ENCODE peak calls at places on chromosomes 1 and 21, in seven cellular contexts. One of them, this sample, is unnamed.

GRCh38 chr1:215877452-215877951 is 310.4 kb downstream of the KCTD3 start:
- DNase-seq in body of pancreas: no peak
- DNase-seq in bronchial epithelial cell: no peak
- DNase-seq in BJ: no peak
- DNase-seq in GM23338: no peak
- DNase-seq in fibroblast of villous mesenchyme: no peak
- DNase-seq in stomach: no peak
- DNase-seq in this sample: no peak

GRCh38 chr1:15939181-15940109 is 36.5 kb downstream of the ZBTB17 start:
- DNase-seq in body of pancreas: peak
- DNase-seq in bronchial epithelial cell: peak
- DNase-seq in BJ: no peak
- DNase-seq in GM23338: no peak
- DNase-seq in fibroblast of villous mesenchyme: peak
- DNase-seq in stomach: peak
- DNase-seq in this sample: peak

GRCh38 chr1:68132426-68133130 is 82.2 kb upstream of the DIRAS3 start:
- DNase-seq in body of pancreas: no peak
- DNase-seq in bronchial epithelial cell: no peak
- DNase-seq in BJ: no peak
- DNase-seq in GM23338: no peak
- DNase-seq in fibroblast of villous mesenchyme: no peak
- DNase-seq in stomach: no peak
- DNase-seq in this sample: no peak

GRCh38 chr1:226953175-226953800 is 13.2 kb downstream of the COQ8A start:
- DNase-seq in body of pancreas: no peak
- DNase-seq in bronchial epithelial cell: no peak
- DNase-seq in BJ: no peak
- DNase-seq in GM23338: no peak
- DNase-seq in fibroblast of villous mesenchyme: peak
- DNase-seq in stomach: no peak
- DNase-seq in this sample: no peak

GRCh38 chr1:97603776-97604175 is 317.1 kb downstream of the DPYD start:
- DNase-seq in body of pancreas: no peak
- DNase-seq in bronchial epithelial cell: no peak
- DNase-seq in BJ: no peak
- DNase-seq in GM23338: no peak
- DNase-seq in fibroblast of villous mesenchyme: peak
- DNase-seq in stomach: no peak
- DNase-seq in this sample: peak

GRCh38 chr1:186535388-186536133 is 74.6 kb upstream of the PDC start:
- DNase-seq in body of pancreas: no peak
- DNase-seq in bronchial epithelial cell: peak
- DNase-seq in BJ: peak
- DNase-seq in GM23338: no peak
- DNase-seq in fibroblast of villous mesenchyme: peak
- DNase-seq in stomach: no peak
- DNase-seq in this sample: peak

GRCh38 chr1:229624906-229625871 is 733 bp downstream of the TAF5L start:
- DNase-seq in body of pancreas: peak
- DNase-seq in bronchial epithelial cell: peak
- DNase-seq in BJ: no peak
- DNase-seq in GM23338: peak
- DNase-seq in fibroblast of villous mesenchyme: peak
- DNase-seq in stomach: peak
- DNase-seq in this sample: peak

GRCh38 chr1:26041401-26041800 is 4.5 kb downstream of the SLC30A2 start:
- DNase-seq in body of pancreas: no peak
- DNase-seq in bronchial epithelial cell: no peak
- DNase-seq in BJ: no peak
- DNase-seq in GM23338: no peak
- DNase-seq in fibroblast of villous mesenchyme: no peak
- DNase-seq in stomach: no peak
- DNase-seq in this sample: no peak

GRCh38 chr1:201916649-201917249 is 28.1 kb downstream of the SHISA4 start:
- DNase-seq in body of pancreas: peak
- DNase-seq in bronchial epithelial cell: peak
- DNase-seq in BJ: no peak
- DNase-seq in GM23338: no peak
- DNase-seq in fibroblast of villous mesenchyme: peak
- DNase-seq in stomach: peak
- DNase-seq in this sample: peak

GRCh38 chr1:37858931-37859506 is 373 bp downstream of the MTF1 start:
- DNase-seq in body of pancreas: no peak
- DNase-seq in bronchial epithelial cell: no peak
- DNase-seq in BJ: no peak
- DNase-seq in GM23338: no peak
- DNase-seq in fibroblast of villous mesenchyme: peak
- DNase-seq in stomach: no peak
- DNase-seq in this sample: peak

GRCh38 chr21:26818911-26819310 is 26.3 kb downstream of the ADAMTS1 start:
- DNase-seq in body of pancreas: no peak
- DNase-seq in bronchial epithelial cell: no peak
- DNase-seq in BJ: no peak
- DNase-seq in GM23338: no peak
- DNase-seq in fibroblast of villous mesenchyme: no peak
- DNase-seq in stomach: no peak
- DNase-seq in this sample: no peak

GRCh38 chr1:11725616-11726015 is 10.3 kb upstream of the AGTRAP start:
- DNase-seq in body of pancreas: no peak
- DNase-seq in bronchial epithelial cell: no peak
- DNase-seq in BJ: no peak
- DNase-seq in GM23338: no peak
- DNase-seq in fibroblast of villous mesenchyme: no peak
- DNase-seq in stomach: no peak
- DNase-seq in this sample: no peak

GRCh38 chr1:243507001-243507671 is 251.3 kb downstream of the SDCCAG8 start:
- DNase-seq in body of pancreas: no peak
- DNase-seq in bronchial epithelial cell: peak
- DNase-seq in BJ: no peak
- DNase-seq in GM23338: no peak
- DNase-seq in fibroblast of villous mesenchyme: no peak
- DNase-seq in stomach: no peak
- DNase-seq in this sample: no peak

GRCh38 chr1:9892563-9893528 is 17.2 kb downstream of the CTNNBIP1 start:
- DNase-seq in body of pancreas: no peak
- DNase-seq in bronchial epithelial cell: peak
- DNase-seq in BJ: no peak
- DNase-seq in GM23338: no peak
- DNase-seq in fibroblast of villous mesenchyme: peak
- DNase-seq in stomach: peak
- DNase-seq in this sample: peak

GRCh38 chr1:2072109-2072806 is 22.0 kb downstream of the PRKCZ start:
- DNase-seq in body of pancreas: no peak
- DNase-seq in bronchial epithelial cell: no peak
- DNase-seq in BJ: no peak
- DNase-seq in GM23338: no peak
- DNase-seq in fibroblast of villous mesenchyme: no peak
- DNase-seq in stomach: no peak
- DNase-seq in this sample: no peak

GRCh38 chr1:240508950-240509349 is 103.0 kb downstream of the GREM2 start:
- DNase-seq in body of pancreas: no peak
- DNase-seq in bronchial epithelial cell: no peak
- DNase-seq in BJ: peak
- DNase-seq in GM23338: no peak
- DNase-seq in fibroblast of villous mesenchyme: peak
- DNase-seq in stomach: no peak
- DNase-seq in this sample: no peak

GRCh38 chr1:85447000-85447943 is 17.7 kb downstream of the DDAH1 start:
- DNase-seq in body of pancreas: no peak
- DNase-seq in bronchial epithelial cell: no peak
- DNase-seq in BJ: no peak
- DNase-seq in GM23338: no peak
- DNase-seq in fibroblast of villous mesenchyme: peak
- DNase-seq in stomach: no peak
- DNase-seq in this sample: peak

GRCh38 chr1:73901656-73902276 is 296.2 kb downstream of the LRRIQ3 start:
- DNase-seq in body of pancreas: no peak
- DNase-seq in bronchial epithelial cell: no peak
- DNase-seq in BJ: no peak
- DNase-seq in GM23338: no peak
- DNase-seq in fibroblast of villous mesenchyme: no peak
- DNase-seq in stomach: no peak
- DNase-seq in this sample: no peak

GRCh38 chr1:111563619-111564018 is 56.0 kb upstream of the RAP1A start:
- DNase-seq in body of pancreas: no peak
- DNase-seq in bronchial epithelial cell: peak
- DNase-seq in BJ: no peak
- DNase-seq in GM23338: no peak
- DNase-seq in fibroblast of villous mesenchyme: peak
- DNase-seq in stomach: no peak
- DNase-seq in this sample: peak

GRCh38 chr1:96973605-96974004 is 252.0 kb downstream of the PTBP2 start:
- DNase-seq in body of pancreas: no peak
- DNase-seq in bronchial epithelial cell: peak
- DNase-seq in BJ: no peak
- DNase-seq in GM23338: no peak
- DNase-seq in fibroblast of villous mesenchyme: no peak
- DNase-seq in stomach: no peak
- DNase-seq in this sample: peak

DNA sequence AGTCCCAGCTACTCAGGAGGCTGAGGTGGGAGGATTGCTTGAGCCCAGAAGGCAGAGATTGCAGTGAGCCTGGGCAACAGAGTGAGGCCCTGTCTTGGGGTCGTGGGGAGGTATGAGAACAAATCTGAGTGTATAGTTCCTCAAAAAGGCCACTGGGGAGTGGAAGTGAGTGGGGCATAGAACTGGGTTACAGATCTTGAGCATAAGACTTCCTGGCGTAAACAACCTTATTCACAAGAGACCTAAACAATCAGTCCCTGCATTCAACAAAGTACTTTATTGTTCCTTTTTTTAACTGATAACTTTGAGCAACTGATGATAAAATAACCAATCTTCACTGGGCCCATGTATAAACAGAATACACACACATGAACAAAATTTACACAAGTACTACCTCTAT is 72.7 kb upstream of the MUTYH start:
- DNase-seq in body of pancreas: no peak
- DNase-seq in bronchial epithelial cell: no peak
- DNase-seq in BJ: no peak
- DNase-seq in GM23338: no peak
- DNase-seq in fibroblast of villous mesenchyme: no peak
- DNase-seq in stomach: no peak
- DNase-seq in this sample: no peak
- TF ChIP-seq CTCF in body of pancreas: no peak
- TF ChIP-seq CTCF in bronchial epithelial cell: no peak
- TF ChIP-seq CTCF in BJ: no peak
- TF ChIP-seq CTCF in GM23338: no peak
- TF ChIP-seq CTCF in fibroblast of villous mesenchyme: no peak
- TF ChIP-seq CTCF in stomach: no peak
- TF ChIP-seq CTCF in this sample: no peak

GRCh38 chr1:91500756-91501526 is at the start of gene CDC7:
- DNase-seq in body of pancreas: peak
- DNase-seq in bronchial epithelial cell: peak
- DNase-seq in BJ: peak
- DNase-seq in GM23338: peak
- DNase-seq in fibroblast of villous mesenchyme: peak
- DNase-seq in stomach: peak
- DNase-seq in this sample: peak
- TF ChIP-seq CTCF in body of pancreas: peak
- TF ChIP-seq CTCF in bronchial epithelial cell: peak
- TF ChIP-seq CTCF in BJ: peak
- TF ChIP-seq CTCF in GM23338: peak
- TF ChIP-seq CTCF in fibroblast of villous mesenchyme: peak
- TF ChIP-seq CTCF in stomach: no peak
- TF ChIP-seq CTCF in this sample: peak

GRCh38 chr21:15207231-15207630 is 142.4 kb upstream of the NRIP1 start:
- DNase-seq in body of pancreas: no peak
- DNase-seq in bronchial epithelial cell: no peak
- DNase-seq in BJ: no peak
- DNase-seq in GM23338: no peak
- DNase-seq in fibroblast of villous mesenchyme: peak
- DNase-seq in stomach: no peak
- DNase-seq in this sample: no peak

GRCh38 chr21:15203740-15204139 is 138.9 kb upstream of the NRIP1 start:
- DNase-seq in body of pancreas: no peak
- DNase-seq in bronchial epithelial cell: no peak
- DNase-seq in BJ: no peak
- DNase-seq in GM23338: no peak
- DNase-seq in fibroblast of villous mesenchyme: no peak
- DNase-seq in stomach: no peak
- DNase-seq in this sample: no peak

GRCh38 chr21:15206514-15206913 is 141.7 kb upstream of the NRIP1 start:
- DNase-seq in body of pancreas: no peak
- DNase-seq in bronchial epithelial cell: no peak
- DNase-seq in BJ: no peak
- DNase-seq in GM23338: no peak
- DNase-seq in fibroblast of villous mesenchyme: no peak
- DNase-seq in stomach: no peak
- DNase-seq in this sample: no peak

GRCh38 chr21:15204887-15205286 is 140.1 kb upstream of the NRIP1 start:
- DNase-seq in body of pancreas: no peak
- DNase-seq in bronchial epithelial cell: no peak
- DNase-seq in BJ: no peak
- DNase-seq in GM23338: no peak
- DNase-seq in fibroblast of villous mesenchyme: no peak
- DNase-seq in stomach: no peak
- DNase-seq in this sample: no peak

DNA sequence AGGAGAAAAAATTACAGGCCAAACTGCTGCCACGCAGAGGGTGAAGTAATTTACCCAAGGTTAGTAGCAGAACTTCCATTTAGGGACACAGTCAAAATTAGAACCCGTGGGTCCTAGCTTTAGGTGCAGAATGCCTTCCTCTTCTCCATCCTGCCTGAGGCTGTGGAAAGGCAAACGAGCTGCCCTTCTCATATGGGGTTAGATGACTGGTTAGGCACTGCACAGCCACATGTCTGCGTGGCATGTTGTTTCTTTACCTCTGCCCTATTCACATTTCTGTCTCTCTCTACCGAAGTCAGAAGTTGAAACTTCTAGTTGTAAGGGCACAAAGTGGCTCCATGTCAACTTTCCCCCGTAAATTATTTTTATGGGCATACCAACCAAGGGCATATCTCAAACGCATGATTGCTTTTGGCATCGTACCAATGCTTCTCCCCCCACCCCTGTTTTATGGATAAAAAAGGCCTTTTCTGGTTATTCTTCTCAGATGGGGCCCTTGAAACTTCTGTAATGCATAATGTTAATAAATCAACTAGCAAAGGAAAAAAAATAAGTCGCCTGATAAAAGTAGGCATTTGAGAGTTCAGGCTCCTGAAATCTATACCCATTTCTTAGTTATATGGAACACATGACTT is 139.5 kb upstream of the NRIP1 start:
- DNase-seq in body of pancreas: no peak
- DNase-seq in bronchial epithelial cell: no peak
- DNase-seq in BJ: no peak
- DNase-seq in GM23338: no peak
- DNase-seq in fibroblast of villous mesenchyme: no peak
- DNase-seq in stomach: no peak
- DNase-seq in this sample: no peak
- TF ChIP-seq CTCF in body of pancreas: no peak
- TF ChIP-seq CTCF in bronchial epithelial cell: no peak
- TF ChIP-seq CTCF in BJ: no peak
- TF ChIP-seq CTCF in GM23338: no peak
- TF ChIP-seq CTCF in fibroblast of villous mesenchyme: no peak
- TF ChIP-seq CTCF in stomach: no peak
- TF ChIP-seq CTCF in this sample: no peak

DNA sequence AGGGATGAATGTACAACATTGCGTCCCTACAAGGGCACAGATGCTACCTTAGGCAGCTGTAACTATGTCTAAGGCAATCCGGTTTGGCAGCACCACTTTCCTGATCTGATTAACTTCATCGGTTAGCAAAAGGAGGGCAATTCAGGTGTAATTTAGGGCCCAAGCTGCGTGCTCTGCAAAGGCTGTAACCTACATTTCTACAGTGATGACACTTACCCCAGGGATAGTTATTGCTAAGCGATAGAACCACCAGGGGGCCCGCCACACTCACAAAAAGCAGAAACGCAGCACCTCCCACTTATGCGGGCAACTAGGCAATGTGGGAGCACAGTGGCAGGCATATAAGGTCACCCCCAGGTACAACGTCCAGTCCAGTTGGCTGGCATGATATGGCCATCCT is 113.5 kb downstream of the GDAP2 start:
- DNase-seq in body of pancreas: peak
- DNase-seq in bronchial epithelial cell: no peak
- DNase-seq in BJ: no peak
- DNase-seq in GM23338: peak
- DNase-seq in fibroblast of villous mesenchyme: no peak
- DNase-seq in stomach: no peak
- DNase-seq in this sample: no peak
- TF ChIP-seq CTCF in body of pancreas: peak
- TF ChIP-seq CTCF in bronchial epithelial cell: peak
- TF ChIP-seq CTCF in BJ: no peak
- TF ChIP-seq CTCF in GM23338: peak
- TF ChIP-seq CTCF in fibroblast of villous mesenchyme: peak
- TF ChIP-seq CTCF in stomach: no peak
- TF ChIP-seq CTCF in this sample: peak